ENCODE peak calls at places on chromosomes 5 and 9, in five cellular contexts. N, E, G, L and W are unnamed samples.

GRCh38 chr5:95712347-95712958 is 18.7 kb upstream of the RHOBTB3 start:
- DNase-seq in N (no peak), E (peak; percentile 83), L (peak; percentile 77), G (peak; percentile 81), W (peak; percentile 83)

GRCh38 chr9:95497772-95498171 is 19.0 kb downstream of the PTCH1 start:
- DNase-seq in L (peak; percentile 44), N (no peak), G (no peak), E (peak; percentile 92), W (peak; percentile 83)

GRCh38 chr9:81035171-81035570 is 654.2 kb downstream of the TLE1 start:
- DNase-seq in G (no peak), N (no peak), E (peak; percentile 20), L (peak; percentile 55), W (peak; percentile 94)

GRCh38 chr9:16248816-16249215 is 621.7 kb downstream of the BNC2 start:
- DNase-seq in L (no peak), E (no peak), G (no peak), N (no peak), W (no peak)

GRCh38 chr5:60703944-60704343 is 4.0 kb upstream of the DEPDC1B start:
- DNase-seq in E (no peak), L (no peak), G (no peak), N (no peak), W (no peak)

GRCh38 chr9:101093620-101094019 is 65.1 kb downstream of the PLPPR1 start:
- DNase-seq in L (peak; percentile 49), G (no peak), N (no peak), E (peak; percentile 14), W (no peak)

GRCh38 chr5:117454716-117455212 is 880.1 kb upstream of the SEMA6A start:
- DNase-seq in L (peak; percentile 27), N (no peak), E (peak; percentile 3), G (peak; percentile 2), W (peak; percentile 7)

GRCh38 chr5:107430077-107430625 is 240.6 kb downstream of the EFNA5 start:
- DNase-seq in N (no peak), L (peak; percentile 25), E (no peak), G (no peak), W (no peak)

GRCh38 chr5:126676195-126676624 is 75.5 kb downstream of the PHAX start:
- DNase-seq in N (peak; percentile 67), L (peak; percentile 73), G (peak; percentile 89), E (peak; percentile 52), W (peak; percentile 68)

GRCh38 chr5:150175536-150175935 is 9.0 kb downstream of the CDX1 start:
- DNase-seq in E (no peak), G (peak; percentile 81), N (no peak), L (peak; percentile 62), W (peak; percentile 57)

GRCh38 chr5:88689662-88690351 is 193.2 kb downstream of the MEF2C start:
- DNase-seq in L (no peak), G (no peak), N (no peak), E (no peak), W (no peak)

GRCh38 chr5:78984020-78984610 is 995 bp downstream of the ARSB start:
- DNase-seq in E (peak; percentile 17), N (no peak), G (no peak), L (no peak), W (no peak)

GRCh38 chr9:21902112-21902511 is 92.1 kb downstream of the CDKN2A start:
- DNase-seq in G (no peak), N (no peak), E (no peak), L (no peak), W (no peak)

GRCh38 chr9:122225323-122226141 is 3.2 kb downstream of the LHX6 start:
- DNase-seq in N (no peak), E (no peak), L (no peak), G (no peak), W (no peak)

GRCh38 chr5:139439013-139439903 is at the start of gene DNAJC18:
- DNase-seq in N (peak; percentile 98), L (peak; percentile 93), E (peak; percentile 89), G (peak; percentile 95), W (peak; percentile 93)

GRCh38 chr5:54292866-54293265 is 17.5 kb downstream of the ARL15 start:
- DNase-seq in E (no peak), N (no peak), G (no peak), L (no peak), W (no peak)

GRCh38 chr5:17796757-17797398 is 162.6 kb downstream of the TAF11L14 start:
- DNase-seq in G (peak; percentile 10), N (no peak), L (no peak), E (no peak), W (no peak)

GRCh38 chr5:65624025-65624569 is at the start of gene TRIM23:
- DNase-seq in E (peak; percentile 92), L (peak; percentile 95), G (peak; percentile 79), N (peak; percentile 95), W (peak; percentile 93)

GRCh38 chr5:14108170-14108996 is 34.8 kb upstream of the TRIO start:
- DNase-seq in L (peak; percentile 89), E (peak; percentile 77), N (peak; percentile 77), G (peak; percentile 74), W (peak; percentile 93)

GRCh38 chr9:130823435-130823834 is 11.6 kb upstream of the ABL1 start:
- DNase-seq in N (no peak), E (peak; percentile 35), L (no peak), G (no peak), W (peak; percentile 66)

GRCh38 chr9:110282023-110282766 is 25.9 kb upstream of the TXN start:
- DNase-seq in L (no peak), G (no peak), N (no peak), E (peak; percentile 21), W (no peak)

GRCh38 chr5:172846249-172846648 is 12.2 kb downstream of the ERGIC1 start:
- DNase-seq in G (no peak), N (no peak), E (no peak), L (no peak), W (no peak)

GRCh38 chr5:139764250-139764791 is 31.3 kb upstream of the PSD2 start:
- DNase-seq in N (no peak), L (no peak), E (no peak), G (no peak), W (no peak)

GRCh38 chr9:129336130-129336528 is 158.1 kb upstream of the IER5L start:
- DNase-seq in L (peak; percentile 92), G (no peak), E (peak; percentile 84), N (no peak), W (no peak)

GRCh38 chr5:20224046-20224445 is 236.0 kb upstream of the CDH18 start:
- DNase-seq in L (no peak), E (no peak), G (no peak), N (no peak), W (no peak)

GRCh38 chr5:154446183-154447073 is 631 bp downstream of the SAP30L start:
- DNase-seq in N (peak; percentile 83), G (peak; percentile 46), L (peak; percentile 61), E (peak; percentile 50), W (peak; percentile 80)

GRCh38 chr5:31196309-31196708 is 2.8 kb downstream of the CDH6 start:
- DNase-seq in N (no peak), G (no peak), L (peak; percentile 26), E (no peak), W (no peak)

GRCh38 chr5:57102905-57103255 is 71.0 kb upstream of the GPBP1 start:
- DNase-seq in G (peak; percentile 25), L (no peak), E (no peak), N (no peak), W (no peak)

GRCh38 chr5:14501353-14502162 is 80.0 kb upstream of the OTULINL start:
- DNase-seq in L (no peak), E (no peak), G (no peak), N (no peak), W (no peak)

GRCh38 chr5:140242099-140242498 is 60.8 kb downstream of the PFDN1 start:
- DNase-seq in N (no peak), L (no peak), E (no peak), G (no peak), W (no peak)

GRCh38 chr5:135883441-135883840 is 12.2 kb downstream of the IL9 start:
- DNase-seq in L (no peak), E (no peak), N (no peak), G (no peak), W (no peak)
- TF ChIP-seq CTCF in L (peak; percentile 11), E (peak; percentile 21), N (no peak), G (peak; percentile 15), W (peak; percentile 14)

DNA sequence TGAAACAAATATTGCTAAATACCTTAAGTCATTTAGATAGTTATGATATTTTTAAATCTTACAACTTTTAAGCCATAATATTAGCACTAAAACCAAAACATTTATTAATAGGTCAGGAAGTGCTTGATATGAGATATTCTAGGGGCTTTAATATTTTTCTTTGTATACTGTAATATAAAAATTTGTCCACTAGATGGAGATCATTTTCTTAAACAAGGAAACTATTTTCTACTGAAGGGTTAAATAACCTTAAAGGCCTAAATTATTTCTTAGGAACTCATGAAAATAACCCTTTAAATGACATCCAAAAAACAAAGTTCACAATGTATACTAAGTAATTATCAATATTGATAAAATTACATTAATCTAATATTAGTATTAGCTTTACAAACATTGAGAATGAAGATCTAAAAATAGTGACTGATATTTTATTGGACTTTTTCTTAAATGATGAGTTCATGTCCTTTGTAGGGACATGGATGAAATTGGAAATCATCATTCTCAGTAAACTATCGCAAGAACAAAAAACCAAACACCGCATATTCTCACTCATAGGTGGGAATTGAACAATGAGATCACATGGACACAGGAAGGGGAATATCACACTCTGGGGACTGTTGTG is 635.7 kb downstream of the RAB3C start:
- DNase-seq in N (no peak), L (peak; percentile 36), E (peak; percentile 4), G (no peak), W (no peak)
- TF ChIP-seq CTCF in N (no peak), L (peak; percentile 18), E (peak; percentile 48), G (peak; percentile 36), W (peak; percentile 16)

GRCh38 chr5:76715484-76715733 is 517 bp upstream of the F2R start:
- DNase-seq in L (no peak), G (no peak), N (no peak), E (no peak), W (no peak)

GRCh38 chr5:76714771-76715483 is 999 bp upstream of the F2R start:
- DNase-seq in G (peak; percentile 30), E (no peak), N (no peak), L (no peak), W (peak; percentile 42)

GRCh38 chr5:76717222-76718083 is 1.5 kb downstream of the F2R start:
- DNase-seq in L (peak; percentile 33), G (no peak), E (no peak), N (no peak), W (no peak)

GRCh38 chr5:76715734-76716455 is at the start of gene F2R:
- DNase-seq in G (peak; percentile 79), L (peak; percentile 82), N (peak; percentile 69), E (peak; percentile 12), W (peak; percentile 60)

GRCh38 chr5:76716456-76717157 is 681 bp downstream of the F2R start:
- DNase-seq in N (peak; percentile 66), E (no peak), L (peak; percentile 40), G (no peak), W (no peak)
- TF ChIP-seq CTCF in N (no peak), E (no peak), L (no peak), G (no peak), W (no peak)

GRCh38 chr5:115601709-115602584 is at the start of gene TICAM2:
- DNase-seq in G (peak; percentile 52), N (peak; percentile 82), E (peak; percentile 76), L (peak; percentile 46), W (peak; percentile 78)
- TF ChIP-seq CTCF in G (peak; percentile 29), N (peak; percentile 3), E (no peak), L (peak; percentile 3), W (peak; percentile 8)

GRCh38 chr5:157369507-157369906 is 90.5 kb upstream of the NIPAL4 start:
- DNase-seq in E (no peak), N (no peak), L (no peak), G (no peak), W (no peak)
- TF ChIP-seq CTCF in E (no peak), N (no peak), L (no peak), G (no peak), W (no peak)